ENCODE peak calls at places on chromosomes 1 and 21, in five cellular contexts. L, P, D, S and B are unnamed samples.
A peak's percentile ranks its signal among the peaks of the same experiment; 100 is the strongest.

GRCh38 chr1:161199506-161200119 is 759 bp upstream of the ADAMTS4 start:
- DNase-seq in L (no peak), P (no peak), D (no peak), S (no peak), B (no peak)

GRCh38 chr1:64608015-64608650 is 136.7 kb upstream of the RAVER2 start:
- DNase-seq in L (peak; percentile 48), P (no peak), D (no peak), S (no peak), B (peak; percentile 47)

GRCh38 chr21:40507978-40508377 is 339.0 kb downstream of the DSCAM start:
- DNase-seq in L (peak; percentile 0), P (peak; percentile 57), D (peak; percentile 56), S (no peak), B (no peak)

GRCh38 chr1:29833596-29833995 is 597.3 kb downstream of the PTPRU start:
- DNase-seq in L (no peak), P (no peak), D (no peak), S (no peak), B (no peak)

GRCh38 chr1:30588311-30589073 is 134.9 kb downstream of the MATN1 start:
- DNase-seq in L (no peak), P (no peak), D (no peak), S (no peak), B (no peak)

GRCh38 chr1:209858561-209859103 is 30.9 kb downstream of the UTP25 start:
- DNase-seq in L (no peak), P (no peak), D (no peak), S (no peak), B (no peak)

GRCh38 chr1:231242516-231243198 is 1.6 kb downstream of the GNPAT start:
- DNase-seq in L (peak; percentile 19), P (peak; percentile 5), D (no peak), S (no peak), B (no peak)

GRCh38 chr1:50950396-50950795 is 9.7 kb downstream of the FAF1 start:
- DNase-seq in L (no peak), P (no peak), D (no peak), S (no peak), B (no peak)

GRCh38 chr1:94237291-94238226 is at the start of gene ARHGAP29:
- DNase-seq in L (peak; percentile 44), P (peak; percentile 84), D (peak; percentile 79), S (peak; percentile 90), B (peak; percentile 80)

GRCh38 chr1:7375781-7376660 is 395.1 kb upstream of the VAMP3 start:
- DNase-seq in L (no peak), P (no peak), D (no peak), S (no peak), B (no peak)

GRCh38 chr1:25565626-25566025 is 22.2 kb downstream of the LDLRAP1 start:
- DNase-seq in L (no peak), P (no peak), D (no peak), S (no peak), B (no peak)

GRCh38 chr1:115278241-115278640 is 59.8 kb downstream of the NGF start:
- DNase-seq in L (no peak), P (no peak), D (no peak), S (no peak), B (no peak)

GRCh38 chr1:115274467-115274866 is 63.6 kb downstream of the NGF start:
- DNase-seq in L (no peak), P (no peak), D (no peak), S (no peak), B (no peak)

GRCh38 chr1:115280073-115280472 is 58.0 kb downstream of the NGF start:
- DNase-seq in L (peak; percentile 88), P (no peak), D (no peak), S (no peak), B (no peak)

GRCh38 chr1:115277276-115277675 is 60.8 kb downstream of the NGF start:
- DNase-seq in L (peak; percentile 53), P (peak; percentile 13), D (peak; percentile 9), S (no peak), B (no peak)

GRCh38 chr1:115275216-115275615 is 62.8 kb downstream of the NGF start:
- DNase-seq in L (peak; percentile 59), P (peak; percentile 20), D (peak; percentile 5), S (no peak), B (no peak)
- TF ChIP-seq CTCF in L (peak; percentile 65), P (no peak), D (peak; percentile 10), S (no peak), B (no peak)

GRCh38 chr1:71072273-71072672 is 8.6 kb downstream of the ZRANB2 start:
- DNase-seq in L (no peak), P (no peak), D (no peak), S (no peak), B (no peak)
- H3K27ac ChIP-seq in L (no peak overlapping the region), P (no peak overlapping the region), D (no peak overlapping the region), S (no peak overlapping the region), B (no peak overlapping the region)

GRCh38 chr1:28646040-28646439 is 2.4 kb upstream of the RNU11 start:
- DNase-seq in L (no peak), P (no peak), D (no peak), S (no peak), B (no peak)

GRCh38 chr1:28642847-28643635 is at the start of gene TAF12:
- DNase-seq in L (peak; percentile 95), P (peak; percentile 92), D (peak; percentile 94), S (peak; percentile 94), B (peak; percentile 91)

DNA sequence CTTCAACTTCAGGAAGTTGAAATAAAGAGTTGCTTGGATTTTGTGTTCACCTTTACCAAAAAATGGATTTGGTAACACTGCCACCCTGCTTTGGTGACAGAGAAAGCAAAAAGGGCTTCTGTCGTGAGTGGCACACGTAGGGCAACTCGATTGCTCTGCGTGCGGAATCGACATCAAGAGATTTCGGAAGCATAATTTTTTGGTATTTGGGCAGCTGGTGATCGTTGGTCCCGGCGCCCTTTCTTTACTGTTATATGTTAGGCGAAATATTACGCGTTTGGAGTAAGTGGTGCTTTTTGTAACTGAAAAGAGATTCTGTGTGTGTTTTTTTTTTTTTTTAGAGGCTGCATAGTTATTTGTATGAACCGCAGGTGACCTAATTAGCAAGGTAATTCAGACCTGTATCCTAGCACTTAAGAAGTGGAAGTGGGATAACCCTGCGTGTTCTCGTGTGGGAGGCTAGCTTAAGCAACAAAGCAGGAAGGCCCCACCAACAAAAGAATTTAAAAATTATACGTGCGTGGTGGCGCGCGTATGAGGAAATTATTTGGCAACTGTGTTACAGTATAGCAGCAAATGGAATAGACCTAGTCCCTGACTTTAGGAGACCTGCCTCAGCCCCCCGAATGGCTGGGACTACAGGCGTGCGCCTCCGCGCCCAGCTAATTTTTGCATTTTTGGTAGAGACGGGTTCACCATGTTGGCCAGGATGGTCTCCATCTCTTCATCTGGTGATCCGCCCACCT is at the start of gene RNU11:
- DNase-seq in L (peak; percentile 99), P (peak; percentile 88), D (peak; percentile 97), S (peak; percentile 95), B (peak; percentile 80)
- TF ChIP-seq CTCF in L (peak; percentile 2), P (no peak), D (no peak), S (no peak), B (peak; percentile 27)

DNA sequence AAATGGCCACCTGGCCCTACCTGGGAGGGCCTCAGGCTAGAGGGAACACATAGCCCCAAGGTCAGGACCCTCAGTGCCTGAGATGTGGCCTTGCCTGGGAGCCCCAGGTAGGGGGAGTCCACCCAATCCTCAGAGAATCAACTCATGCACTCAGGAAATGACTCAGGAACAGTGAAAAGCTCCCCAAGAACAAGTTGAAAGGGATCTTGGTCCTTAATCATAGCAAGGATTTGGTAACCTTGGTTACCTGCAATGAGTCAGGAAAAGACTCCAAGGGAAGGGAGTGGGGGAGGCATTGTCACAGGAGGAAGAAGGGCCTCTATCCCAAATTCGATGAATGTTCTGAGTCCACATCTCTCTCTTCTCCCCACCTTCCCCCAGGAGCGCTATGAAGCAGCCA is 17.0 kb downstream of the MAP7D1 start:
- DNase-seq in L (no peak), P (peak; percentile 93), D (no peak), S (no peak), B (no peak)
- H3K27ac ChIP-seq in L (peak overlapping the region; percentile 62), P (peak overlapping the region; percentile 95), D (peak overlapping the region; percentile 82), S (no peak overlapping the region), B (no peak overlapping the region)

DNA sequence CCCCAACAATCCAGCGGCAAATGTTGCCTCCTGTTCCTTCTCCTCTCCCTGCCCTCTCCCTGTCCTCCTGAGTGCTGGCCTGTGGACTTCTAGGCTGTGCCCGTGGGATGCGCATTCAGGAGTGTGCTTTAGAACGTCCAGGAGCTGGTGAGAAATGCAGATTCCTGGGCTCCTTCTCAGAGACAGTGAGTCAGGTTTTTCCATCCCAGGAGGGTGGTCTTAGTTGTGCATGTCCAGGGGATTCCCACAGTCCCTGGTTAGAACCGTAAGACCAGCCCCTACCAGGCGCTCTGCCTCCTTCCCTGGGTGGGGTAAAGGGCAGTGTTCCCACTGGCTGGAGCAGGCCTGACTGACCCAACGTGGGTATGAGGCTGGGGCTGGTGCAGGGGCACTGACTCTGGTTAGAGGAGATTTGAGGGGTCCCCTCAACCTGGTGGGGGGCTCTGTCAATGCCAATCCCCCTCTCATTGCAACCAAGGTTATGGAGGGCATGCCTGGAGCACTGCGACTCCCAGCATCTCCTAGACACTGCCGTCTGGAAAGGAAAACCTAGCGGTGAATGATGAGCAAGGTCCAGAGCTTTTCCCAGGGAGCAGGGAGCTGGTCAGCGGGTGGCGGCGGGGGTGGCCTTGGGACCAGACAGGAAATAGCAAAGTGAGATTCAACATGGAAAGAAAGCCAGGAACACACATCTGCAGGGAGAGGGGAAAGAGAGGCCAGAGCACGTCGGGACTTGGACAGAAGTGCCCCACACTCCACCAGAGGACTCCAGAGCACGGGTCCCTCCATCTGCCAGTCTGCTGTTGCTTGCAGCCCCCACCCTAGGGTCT is 38.6 kb downstream of the HSPG2 start:
- DNase-seq in L (no peak), P (no peak), D (no peak), S (no peak), B (no peak)
- TF ChIP-seq CTCF in L (no peak), P (no peak), D (no peak), S (no peak), B (no peak)

GRCh38 chr1:39943471-39944290 is 11.3 kb upstream of the MFSD2A start:
- DNase-seq in L (no peak), P (peak; percentile 56), D (no peak), S (no peak), B (peak; percentile 56)
- H3K27ac ChIP-seq in L (no peak overlapping the region), P (peak overlapping the region; percentile 85), D (no peak overlapping the region), S (no peak overlapping the region), B (no peak overlapping the region)